ENCODE peak calls at places on chromosomes 12 and 14, in nine cellular contexts. M, X, A, Y, Z, B, G, P and U are unnamed samples.
A peak's percentile ranks its signal among the peaks of the same experiment; 100 is the strongest.

GRCh38 chr12:43402431-43402830 is 149.6 kb downstream of the ADAMTS20 start:
- DNase-seq in M (no peak), X (no peak), A (no peak), Y (no peak), Z (no peak), B (no peak), G (no peak), P (no peak), U (no peak)

GRCh38 chr12:111406474-111407370 is 999 bp downstream of the SH2B3 start:
- DNase-seq in M (peak; percentile 55), X (no peak), A (peak; percentile 70), Y (no peak), Z (no peak), B (no peak), G (no peak), P (peak; percentile 78), U (no peak)

GRCh38 chr14:32354716-32355115 is 25.6 kb downstream of the AKAP6 start:
- DNase-seq in M (no peak), X (no peak), A (no peak), Y (no peak), Z (no peak), B (no peak), G (no peak), P (no peak), U (no peak)

GRCh38 chr14:100487304-100487703 is 99.9 kb downstream of the BEGAIN start:
- DNase-seq in M (no peak), X (no peak), A (no peak), Y (no peak), Z (no peak), B (no peak), G (no peak), P (no peak), U (no peak)

GRCh38 chr12:52585951-52586350 is 12.3 kb upstream of the KRT74 start:
- DNase-seq in M (peak; percentile 14), X (no peak), A (no peak), Y (no peak), Z (peak; percentile 19), B (no peak), G (no peak), P (no peak), U (no peak)

GRCh38 chr12:45401008-45401407 is 185.1 kb downstream of the ANO6 start:
- DNase-seq in M (no peak), X (no peak), A (no peak), Y (no peak), Z (no peak), B (no peak), G (no peak), P (no peak), U (no peak)

GRCh38 chr12:113310489-113310888 is 24.4 kb downstream of the SLC8B1 start:
- DNase-seq in M (no peak), X (no peak), A (no peak), Y (no peak), Z (no peak), B (no peak), G (peak; percentile 44), P (no peak), U (no peak)

GRCh38 chr12:51951843-51952722 is 584 bp downstream of the ACVR1B start:
- DNase-seq in M (peak; percentile 60), X (no peak), A (peak; percentile 77), Y (no peak), Z (no peak), B (no peak), G (no peak), P (peak; percentile 66), U (no peak)

GRCh38 chr14:54148251-54148650 is 191.6 kb upstream of the BMP4 start:
- DNase-seq in M (no peak), X (no peak), A (no peak), Y (peak; percentile 24), Z (no peak), B (no peak), G (peak; percentile 28), P (no peak), U (no peak)

DNA sequence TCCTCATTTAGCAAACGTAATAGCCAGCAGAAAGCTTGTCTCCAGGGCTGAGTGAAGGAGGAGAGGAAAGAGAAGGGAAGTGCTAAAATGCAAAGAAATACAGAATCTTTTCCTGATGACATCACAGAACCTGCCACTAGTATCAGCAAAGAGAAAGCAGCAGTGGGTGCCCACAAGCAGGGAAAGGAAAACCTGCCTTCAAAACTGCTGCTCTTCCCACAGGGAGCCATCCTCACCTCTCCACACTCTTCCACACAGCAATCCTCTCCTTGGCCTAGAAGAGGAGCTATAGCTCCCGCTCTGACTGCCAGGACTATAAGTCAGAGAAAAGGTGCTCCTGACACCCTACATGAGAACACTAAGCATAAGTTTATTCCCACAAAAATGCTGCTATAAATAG is 11.3 kb downstream of the MED13L start:
- DNase-seq in M (no peak), X (no peak), A (no peak), Y (no peak), Z (no peak), B (peak; percentile 41), G (no peak), P (no peak), U (no peak)
- TF ChIP-seq CTCF in M (no peak), X (no peak), A (peak; percentile 20), Y (peak; percentile 48), Z (no peak), B (peak; percentile 21), G (peak; percentile 21), P (no peak), U (no peak)

GRCh38 chr14:87434680-87435079 is 558.3 kb downstream of the GALC start:
- DNase-seq in M (no peak), X (no peak), A (no peak), Y (no peak), Z (no peak), B (no peak), G (no peak), P (no peak), U (no peak)
- H3K4me3 ChIP-seq in M (no peak overlapping the region), X (no peak overlapping the region), A (no peak overlapping the region), Y (no peak overlapping the region), Z (no peak overlapping the region), B (no peak overlapping the region), G (no peak overlapping the region), P (no peak overlapping the region), U (no peak overlapping the region)

GRCh38 chr12:57896437-57897201 is 44.7 kb upstream of the ATP23 start:
- DNase-seq in M (peak; percentile 84), X (no peak), A (peak; percentile 85), Y (peak; percentile 35), Z (peak; percentile 59), B (peak; percentile 75), G (peak; percentile 82), P (peak; percentile 78), U (no peak)
- TF ChIP-seq CTCF in M (peak; percentile 41), X (no peak), A (peak; percentile 29), Y (peak; percentile 52), Z (no peak), B (peak; percentile 49), G (peak; percentile 36), P (peak; percentile 37), U (no peak)

GRCh38 chr14:74841230-74842207 is 34.4 kb downstream of the PROX2 start:
- DNase-seq in M (no peak), X (no peak), A (no peak), Y (no peak), Z (no peak), B (no peak), G (no peak), P (no peak), U (no peak)
- H3K4me3 ChIP-seq in M (no peak overlapping the region), X (no peak overlapping the region), A (no peak overlapping the region), Y (no peak overlapping the region), Z (no peak overlapping the region), B (no peak overlapping the region), G (no peak overlapping the region), P (no peak overlapping the region), U (no peak overlapping the region)

GRCh38 chr14:97095269-97095668 is 298.1 kb downstream of the VRK1 start:
- DNase-seq in M (no peak), X (no peak), A (no peak), Y (no peak), Z (no peak), B (no peak), G (no peak), P (no peak), U (no peak)
- TF ChIP-seq CTCF in M (no peak), X (no peak), A (no peak), Y (no peak), Z (no peak), B (no peak), G (no peak), P (no peak), U (no peak)